ENCODE peak calls at places on chromosomes 6 and 20, in eight cellular contexts. L is cardiac fibroblast; V is ascending aorta; E is stimulated activated CD4-positive, alpha-beta T cell treated with anti-CD3 and anti-CD28 coated beads, Interleukin-15, amount 100 ng/mL, for 1 hour; B is activated CD8-positive, alpha-beta T cell treated with anti-CD3 and anti-CD28 coated beads for 36 hours; Z is HCEC 1CT; U is renal cortical epithelial cell; O is GM13976. F is an unnamed sample.

GRCh38 chr20:4076671-4077070 is 61.3 kb upstream of the RNF24 start:
- DNase-seq in L (peak; percentile 93), V (peak; percentile 71), E (no peak), B (no peak), Z (peak; percentile 95), U (peak; percentile 91), O (no peak), F (peak; percentile 88)

GRCh38 chr6:135520781-135521180 is 23.2 kb upstream of the AHI1 start:
- DNase-seq in L (peak; percentile 48), V (no peak), E (no peak), B (no peak), Z (peak; percentile 47), U (no peak), O (no peak), F (no peak)

GRCh38 chr6:138509371-138509770 is 10.1 kb upstream of the NHSL1 start:
- DNase-seq in L (peak; percentile 74), V (no peak), E (no peak), B (peak; percentile 75), Z (peak; percentile 52), U (peak; percentile 67), O (peak; percentile 32), F (peak; percentile 68)

GRCh38 chr6:120938164-120938875 is 396.0 kb downstream of the TBC1D32 start:
- DNase-seq in L (no peak), V (no peak), E (no peak), B (no peak), Z (no peak), U (no peak), O (no peak), F (no peak)

GRCh38 chr6:165091121-165091785 is 218.2 kb downstream of the C6orf118 start:
- DNase-seq in L (no peak), V (no peak), E (no peak), B (no peak), Z (no peak), U (no peak), O (no peak), F (no peak)

GRCh38 chr6:32622545-32623401 is 14.4 kb upstream of the HLA-DQA1 start:
- DNase-seq in L (peak; percentile 32), V (no peak), E (no peak), B (peak; percentile 72), Z (peak; percentile 57), U (peak; percentile 52), O (peak; percentile 48), F (no peak)

GRCh38 chr6:137036566-137037300 is 8.0 kb downstream of the IL20RA start:
- DNase-seq in L (no peak), V (no peak), E (no peak), B (no peak), Z (no peak), U (no peak), O (no peak), F (no peak)

GRCh38 chr20:61885759-61886715 is 179.6 kb downstream of the TAF4 start:
- DNase-seq in L (no peak), V (no peak), E (no peak), B (no peak), Z (no peak), U (no peak), O (no peak), F (no peak)

GRCh38 chr20:20360464-20360863 is 7.4 kb upstream of the INSM1 start:
- DNase-seq in L (peak; percentile 76), V (no peak), E (no peak), B (peak; percentile 49), Z (peak; percentile 53), U (peak; percentile 47), O (peak; percentile 64), F (peak; percentile 52)

GRCh38 chr20:23047738-23048214 is 1.7 kb downstream of the THBD start:
- DNase-seq in L (no peak), V (peak; percentile 65), E (no peak), B (no peak), Z (no peak), U (no peak), O (no peak), F (no peak)

GRCh38 chr20:24971702-24972101 is 20.8 kb downstream of the APMAP start:
- DNase-seq in L (no peak), V (no peak), E (no peak), B (no peak), Z (no peak), U (no peak), O (no peak), F (no peak)

GRCh38 chr20:52103911-52104545 is 87.6 kb downstream of the ZFP64 start:
- DNase-seq in L (peak; percentile 13), V (no peak), E (no peak), B (peak; percentile 50), Z (no peak), U (no peak), O (peak; percentile 47), F (peak; percentile 47)

GRCh38 chr20:34246126-34246626 is 5.0 kb downstream of the ASIP start:
- DNase-seq in L (no peak), V (no peak), E (no peak), B (no peak), Z (no peak), U (no peak), O (no peak), F (no peak)

GRCh38 chr6:152721956-152722355 is 24.3 kb downstream of the MYCT1 start:
- DNase-seq in L (peak; percentile 36), V (no peak), E (no peak), B (no peak), Z (no peak), U (no peak), O (no peak), F (no peak)

GRCh38 chr6:37060195-37060559 is 54.7 kb downstream of the FGD2 start:
- DNase-seq in L (no peak), V (no peak), E (no peak), B (no peak), Z (no peak), U (no peak), O (no peak), F (no peak)

GRCh38 chr6:2875840-2876207 is 27.3 kb downstream of the SERPINB9 start:
- DNase-seq in L (peak; percentile 28), V (no peak), E (peak; percentile 36), B (peak; percentile 61), Z (no peak), U (no peak), O (peak; percentile 72), F (no peak)

GRCh38 chr6:152118224-152118623 is 310.7 kb downstream of the ESR1 start:
- DNase-seq in L (no peak), V (no peak), E (no peak), B (no peak), Z (no peak), U (no peak), O (no peak), F (no peak)

GRCh38 chr6:35294308-35294945 is 3.2 kb upstream of the DEF6 start:
- DNase-seq in L (peak; percentile 45), V (no peak), E (no peak), B (peak; percentile 63), Z (peak; percentile 12), U (peak; percentile 33), O (peak; percentile 80), F (peak; percentile 67)

GRCh38 chr20:38674178-38675133 is 49.8 kb upstream of the SLC32A1 start:
- DNase-seq in L (peak; percentile 48), V (no peak), E (peak; percentile 42), B (peak; percentile 75), Z (peak; percentile 30), U (no peak), O (peak; percentile 93), F (peak; percentile 41)

GRCh38 chr6:111872521-111873177 is 603 bp downstream of the FYN start:
- DNase-seq in L (peak; percentile 48), V (no peak), E (peak; percentile 56), B (peak; percentile 81), Z (peak; percentile 34), U (no peak), O (peak; percentile 66), F (peak; percentile 80)

GRCh38 chr6:118706702-118707101 is 55.3 kb upstream of the CEP85L start:
- DNase-seq in L (no peak), V (no peak), E (no peak), B (no peak), Z (peak; percentile 27), U (peak; percentile 80), O (no peak), F (no peak)

GRCh38 chr6:15331143-15331542 is 85.3 kb downstream of the JARID2 start:
- DNase-seq in L (peak; percentile 71), V (no peak), E (no peak), B (no peak), Z (peak; percentile 38), U (peak; percentile 81), O (no peak), F (peak; percentile 58)

GRCh38 chr6:106247293-106247692 is 78.3 kb downstream of the ATG5 start:
- DNase-seq in L (peak; percentile 87), V (no peak), E (no peak), B (no peak), Z (no peak), U (no peak), O (no peak), F (no peak)

GRCh38 chr6:137913996-137914529 is 47.0 kb downstream of the TNFAIP3 start:
- DNase-seq in L (no peak), V (no peak), E (no peak), B (no peak), Z (no peak), U (no peak), O (no peak), F (no peak)

GRCh38 chr6:47041741-47042140 is 391 bp downstream of the ADGRF1 start:
- DNase-seq in L (no peak), V (no peak), E (no peak), B (no peak), Z (no peak), U (peak; percentile 13), O (no peak), F (no peak)

GRCh38 chr20:53224851-53225250 is 252.7 kb downstream of the TSHZ2 start:
- DNase-seq in L (no peak), V (no peak), E (no peak), B (no peak), Z (no peak), U (no peak), O (no peak), F (no peak)

GRCh38 chr20:48524582-48524981 is 303.2 kb downstream of the PREX1 start:
- DNase-seq in L (no peak), V (no peak), E (no peak), B (no peak), Z (no peak), U (no peak), O (no peak), F (no peak)

GRCh38 chr6:11586574-11586973 is 49.0 kb downstream of the TMEM170B start:
- DNase-seq in L (peak; percentile 89), V (no peak), E (no peak), B (no peak), Z (peak; percentile 84), U (peak; percentile 88), O (no peak), F (peak; percentile 85)

GRCh38 chr6:149089508-149089907 is 228.0 kb upstream of the TAB2 start:
- DNase-seq in L (no peak), V (no peak), E (no peak), B (no peak), Z (no peak), U (no peak), O (no peak), F (no peak)

GRCh38 chr6:111534366-111534765 is 51.3 kb upstream of the REV3L start:
- DNase-seq in L (peak; percentile 51), V (no peak), E (no peak), B (no peak), Z (no peak), U (peak; percentile 82), O (no peak), F (peak; percentile 48)

GRCh38 chr6:31761343-31761742 is 1.1 kb upstream of the SAPCD1 start:
- DNase-seq in L (no peak), V (no peak), E (no peak), B (no peak), Z (no peak), U (no peak), O (no peak), F (no peak)

GRCh38 chr20:53828673-53829085 is 235.0 kb upstream of the ZNF217 start:
- DNase-seq in L (peak; percentile 96), V (peak; percentile 75), E (no peak), B (no peak), Z (peak; percentile 95), U (peak; percentile 91), O (no peak), F (peak; percentile 94)

GRCh38 chr20:48828734-48829460 is 1.1 kb upstream of the PREX1 start:
- DNase-seq in L (no peak), V (no peak), E (no peak), B (no peak), Z (no peak), U (no peak), O (no peak), F (no peak)

GRCh38 chr20:9392892-9393857 is 121.2 kb upstream of the LAMP5 start:
- DNase-seq in L (peak; percentile 72), V (peak; percentile 81), E (no peak), B (peak; percentile 12), Z (peak; percentile 69), U (peak; percentile 47), O (peak; percentile 32), F (peak; percentile 60)

F was measured in foreskin fibroblast.